ENCODE peak calls at places on chromosomes 4 and X, in ten cellular contexts. One of them, this sample, is unnamed.

GRCh38 chr4:11514780-11515432 is 86.2 kb upstream of the HS3ST1 start:
- DNase-seq in T-cell: no peak
- DNase-seq in activated naive CD4-positive, alpha-beta T cell treated with anti-CD3 and anti-CD28 coated beads, Interleukin-2, amount 50 U/mL, for 16 hours: no peak
- DNase-seq in effector memory CD4-positive, alpha-beta T cell: no peak
- DNase-seq in Calu3: no peak
- DNase-seq in lung microvascular endothelial cell: peak
- DNase-seq in EH: no peak
- DNase-seq in adrenal gland: no peak
- DNase-seq in RPMI8226: no peak
- DNase-seq in choroid plexus epithelial cell: no peak
- DNase-seq in this sample: no peak

GRCh38 chr4:142274137-142274536 is 572.0 kb downstream of the INPP4B start:
- DNase-seq in adrenal gland: no peak
- DNase-seq in choroid plexus epithelial cell: peak
- DNase-seq in effector memory CD4-positive, alpha-beta T cell: no peak
- DNase-seq in EH: peak
- DNase-seq in Calu3: no peak
- DNase-seq in T-cell: no peak
- DNase-seq in activated naive CD4-positive, alpha-beta T cell treated with anti-CD3 and anti-CD28 coated beads, Interleukin-2, amount 50 U/mL, for 16 hours: no peak
- DNase-seq in RPMI8226: no peak
- DNase-seq in lung microvascular endothelial cell: no peak
- DNase-seq in this sample: peak

GRCh38 chr4:140172960-140173359 is 19.0 kb upstream of the MAML3 start:
- DNase-seq in T-cell: no peak
- DNase-seq in effector memory CD4-positive, alpha-beta T cell: no peak
- DNase-seq in RPMI8226: no peak
- DNase-seq in Calu3: no peak
- DNase-seq in lung microvascular endothelial cell: no peak
- DNase-seq in EH: no peak
- DNase-seq in activated naive CD4-positive, alpha-beta T cell treated with anti-CD3 and anti-CD28 coated beads, Interleukin-2, amount 50 U/mL, for 16 hours: no peak
- DNase-seq in adrenal gland: no peak
- DNase-seq in choroid plexus epithelial cell: no peak
- DNase-seq in this sample: no peak

GRCh38 chrX:16418650-16419049 is 231.3 kb upstream of the S100G start:
- DNase-seq in EH: no peak
- DNase-seq in Calu3: no peak
- DNase-seq in adrenal gland: no peak
- DNase-seq in RPMI8226: no peak
- DNase-seq in activated naive CD4-positive, alpha-beta T cell treated with anti-CD3 and anti-CD28 coated beads, Interleukin-2, amount 50 U/mL, for 16 hours: no peak
- DNase-seq in choroid plexus epithelial cell: no peak
- DNase-seq in effector memory CD4-positive, alpha-beta T cell: no peak
- DNase-seq in T-cell: no peak
- DNase-seq in lung microvascular endothelial cell: no peak
- DNase-seq in this sample: peak

GRCh38 chr4:6632125-6632524 is 8.4 kb upstream of the MRFAP1 start:
- DNase-seq in activated naive CD4-positive, alpha-beta T cell treated with anti-CD3 and anti-CD28 coated beads, Interleukin-2, amount 50 U/mL, for 16 hours: no peak
- DNase-seq in T-cell: no peak
- DNase-seq in RPMI8226: no peak
- DNase-seq in adrenal gland: peak
- DNase-seq in effector memory CD4-positive, alpha-beta T cell: no peak
- DNase-seq in EH: no peak
- DNase-seq in lung microvascular endothelial cell: no peak
- DNase-seq in Calu3: no peak
- DNase-seq in choroid plexus epithelial cell: no peak
- DNase-seq in this sample: no peak

GRCh38 chr4:137659431-137659830 is 127.1 kb upstream of the PCDH18 start:
- DNase-seq in choroid plexus epithelial cell: peak
- DNase-seq in effector memory CD4-positive, alpha-beta T cell: no peak
- DNase-seq in EH: peak
- DNase-seq in RPMI8226: no peak
- DNase-seq in adrenal gland: no peak
- DNase-seq in activated naive CD4-positive, alpha-beta T cell treated with anti-CD3 and anti-CD28 coated beads, Interleukin-2, amount 50 U/mL, for 16 hours: no peak
- DNase-seq in T-cell: no peak
- DNase-seq in lung microvascular endothelial cell: no peak
- DNase-seq in Calu3: no peak
- DNase-seq in this sample: peak

GRCh38 chr4:184282251-184282713 is 64.6 kb upstream of the ENPP6 start:
- DNase-seq in choroid plexus epithelial cell: no peak
- DNase-seq in effector memory CD4-positive, alpha-beta T cell: peak
- DNase-seq in RPMI8226: peak
- DNase-seq in lung microvascular endothelial cell: peak
- DNase-seq in Calu3: peak
- DNase-seq in activated naive CD4-positive, alpha-beta T cell treated with anti-CD3 and anti-CD28 coated beads, Interleukin-2, amount 50 U/mL, for 16 hours: peak
- DNase-seq in adrenal gland: peak
- DNase-seq in EH: no peak
- DNase-seq in T-cell: peak
- DNase-seq in this sample: no peak

GRCh38 chr4:14434483-14434882 is 567.8 kb upstream of the CPEB2 start:
- DNase-seq in choroid plexus epithelial cell: no peak
- DNase-seq in RPMI8226: no peak
- DNase-seq in EH: no peak
- DNase-seq in lung microvascular endothelial cell: no peak
- DNase-seq in adrenal gland: no peak
- DNase-seq in effector memory CD4-positive, alpha-beta T cell: no peak
- DNase-seq in activated naive CD4-positive, alpha-beta T cell treated with anti-CD3 and anti-CD28 coated beads, Interleukin-2, amount 50 U/mL, for 16 hours: no peak
- DNase-seq in T-cell: no peak
- DNase-seq in Calu3: no peak
- DNase-seq in this sample: peak

GRCh38 chr4:20192754-20193521 is 58.8 kb upstream of the SLIT2 start:
- DNase-seq in RPMI8226: no peak
- DNase-seq in activated naive CD4-positive, alpha-beta T cell treated with anti-CD3 and anti-CD28 coated beads, Interleukin-2, amount 50 U/mL, for 16 hours: no peak
- DNase-seq in effector memory CD4-positive, alpha-beta T cell: no peak
- DNase-seq in adrenal gland: no peak
- DNase-seq in T-cell: no peak
- DNase-seq in EH: peak
- DNase-seq in Calu3: peak
- DNase-seq in lung microvascular endothelial cell: no peak
- DNase-seq in choroid plexus epithelial cell: peak
- DNase-seq in this sample: peak

GRCh38 chr4:61445374-61446063 is 245.4 kb downstream of the ADGRL3 start:
- DNase-seq in choroid plexus epithelial cell: peak
- DNase-seq in T-cell: no peak
- DNase-seq in effector memory CD4-positive, alpha-beta T cell: no peak
- DNase-seq in EH: no peak
- DNase-seq in activated naive CD4-positive, alpha-beta T cell treated with anti-CD3 and anti-CD28 coated beads, Interleukin-2, amount 50 U/mL, for 16 hours: no peak
- DNase-seq in Calu3: no peak
- DNase-seq in adrenal gland: no peak
- DNase-seq in lung microvascular endothelial cell: no peak
- DNase-seq in RPMI8226: no peak
- DNase-seq in this sample: no peak

GRCh38 chrX:87299563-87300160 is 217.9 kb upstream of the KLHL4 start:
- DNase-seq in activated naive CD4-positive, alpha-beta T cell treated with anti-CD3 and anti-CD28 coated beads, Interleukin-2, amount 50 U/mL, for 16 hours: no peak
- DNase-seq in EH: peak
- DNase-seq in Calu3: peak
- DNase-seq in lung microvascular endothelial cell: peak
- DNase-seq in choroid plexus epithelial cell: peak
- DNase-seq in RPMI8226: peak
- DNase-seq in adrenal gland: no peak
- DNase-seq in effector memory CD4-positive, alpha-beta T cell: no peak
- DNase-seq in T-cell: no peak
- DNase-seq in this sample: peak

GRCh38 chrX:73668779-73669178 is 105.8 kb downstream of the CHIC1 start:
- DNase-seq in T-cell: no peak
- DNase-seq in effector memory CD4-positive, alpha-beta T cell: no peak
- DNase-seq in RPMI8226: no peak
- DNase-seq in activated naive CD4-positive, alpha-beta T cell treated with anti-CD3 and anti-CD28 coated beads, Interleukin-2, amount 50 U/mL, for 16 hours: no peak
- DNase-seq in Calu3: no peak
- DNase-seq in choroid plexus epithelial cell: peak
- DNase-seq in lung microvascular endothelial cell: no peak
- DNase-seq in adrenal gland: peak
- DNase-seq in EH: no peak
- DNase-seq in this sample: peak